ENCODE peak calls at places on chromosome 11, in ten cellular contexts. G, C, V, N, P, H, U, O, T and K are unnamed samples.
A peak's percentile ranks its signal among the peaks of the same experiment; 100 is the strongest.

GRCh38 chr11:94754819-94755218 is 13.3 kb upstream of the AMOTL1 start:
- DNase-seq in G (no peak), O (no peak), U (no peak), C (no peak), P (no peak), V (no peak), H (no peak), T (no peak), N (no peak), K (no peak)

GRCh38 chr11:86091566-86091965 is 22.7 kb upstream of the PICALM start:
- DNase-seq in G (no peak), U (no peak), O (no peak), T (no peak), V (peak; percentile 13), P (no peak), C (no peak), N (no peak), H (peak; percentile 26), K (no peak)

GRCh38 chr11:34148504-34149165 is 43.2 kb downstream of the NAT10 start:
- DNase-seq in V (no peak), U (no peak), P (no peak), T (no peak), N (no peak), H (no peak), O (no peak), G (no peak), C (no peak), K (no peak)

GRCh38 chr11:64294665-64295289 is 3.7 kb downstream of the KCNK4 start:
- DNase-seq in C (no peak), O (no peak), G (no peak), N (no peak), T (no peak), V (no peak), H (no peak), U (no peak), P (no peak), K (no peak)

GRCh38 chr11:40293655-40294342 is 1165.7 kb downstream of the LRRC4C start:
- DNase-seq in G (peak; percentile 73), T (no peak), N (peak; percentile 87), H (peak; percentile 50), U (no peak), C (no peak), O (peak; percentile 38), P (peak; percentile 45), V (no peak), K (peak; percentile 79)

GRCh38 chr11:103488021-103488420 is 378.8 kb downstream of the DYNC2H1 start:
- DNase-seq in U (no peak), T (no peak), H (no peak), C (no peak), P (no peak), V (no peak), G (no peak), O (no peak), N (no peak), K (no peak)

GRCh38 chr11:1586699-1587098 is 1.6 kb upstream of the KRTAP5-1 start:
- DNase-seq in O (no peak), V (no peak), P (no peak), H (no peak), C (no peak), G (no peak), U (no peak), N (no peak), T (no peak), K (no peak)

GRCh38 chr11:124752471-124753100 is 531 bp upstream of the VSIG2 start:
- DNase-seq in T (no peak), H (no peak), O (no peak), U (no peak), C (no peak), G (no peak), N (no peak), P (no peak), V (no peak), K (no peak)

DNA sequence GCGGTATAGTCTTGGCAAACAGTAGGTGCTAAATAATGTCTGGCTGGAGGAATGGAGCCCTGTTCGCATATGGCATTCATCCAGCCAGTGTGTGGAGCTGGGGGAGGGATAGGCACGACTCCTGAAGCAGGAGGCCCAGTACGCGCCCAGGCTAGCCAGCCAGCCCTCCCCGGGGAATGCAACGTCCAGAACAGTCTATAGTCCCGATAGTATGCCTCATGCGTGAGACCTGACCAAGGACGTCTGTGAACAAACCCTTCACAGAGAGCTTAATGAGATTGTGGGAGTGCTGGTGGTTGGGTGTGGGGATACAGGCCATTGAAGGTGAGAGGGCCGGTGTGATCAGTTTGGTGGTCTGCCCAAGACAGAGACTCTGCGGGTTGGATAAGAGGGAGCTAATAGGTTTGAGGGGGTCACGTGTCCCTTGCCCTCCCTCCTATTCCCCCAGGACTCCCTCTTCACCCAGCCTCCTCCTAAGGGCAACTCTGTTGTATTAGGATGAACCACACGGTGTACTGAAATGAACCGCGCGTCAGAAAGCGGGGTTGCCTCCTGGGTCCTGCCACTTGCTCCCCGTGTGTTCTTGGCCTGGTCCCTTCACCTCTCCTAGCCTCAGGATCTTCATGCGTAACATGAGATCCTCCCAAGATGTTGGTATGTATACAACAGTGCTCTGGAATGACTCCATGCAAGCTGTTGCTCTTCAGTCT is 987 bp upstream of the GRIK4 start:
- DNase-seq in N (no peak), U (no peak), T (no peak), V (no peak), P (no peak), G (no peak), C (no peak), O (no peak), H (no peak), K (no peak)
- H3K4me3 ChIP-seq in N (no peak overlapping the region), U (no peak overlapping the region), T (no peak overlapping the region), V (peak overlapping the region; percentile 64), P (no peak overlapping the region), G (no peak overlapping the region), C (no peak overlapping the region), O (no peak overlapping the region), H (no peak overlapping the region), K (peak overlapping the region; percentile 27)

DNA sequence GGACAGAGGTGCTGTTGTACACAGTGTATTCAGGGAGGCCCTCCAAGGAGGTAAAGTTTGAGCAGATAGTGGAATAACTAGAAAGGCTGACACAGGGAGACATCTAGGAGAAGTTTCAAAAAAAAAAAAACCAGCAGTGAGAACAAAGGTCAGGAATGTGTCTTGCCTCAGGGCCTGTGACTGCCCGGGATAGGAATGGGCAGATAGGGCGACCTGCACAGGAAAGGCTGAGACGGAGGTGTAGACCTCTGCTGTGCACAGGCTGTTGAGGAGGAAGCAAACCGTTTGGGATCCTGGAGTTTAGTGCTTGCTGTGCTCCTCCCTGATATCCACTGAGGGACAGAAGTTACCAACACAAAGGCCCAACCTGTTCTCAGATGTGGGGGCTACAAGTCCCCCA is 406.5 kb upstream of the B3GAT1 start:
- DNase-seq in V (no peak), P (no peak), U (no peak), G (no peak), T (no peak), N (no peak), O (no peak), H (no peak), C (no peak), K (no peak)
- H3K36me3 ChIP-seq in V (no peaks in the 10 kb centered on the region), P (no peaks in the 10 kb centered on the region), U (no peaks in the 10 kb centered on the region), G (no peaks in the 10 kb centered on the region), T (no peaks in the 10 kb centered on the region), N (no peaks in the 10 kb centered on the region), O (no peaks in the 10 kb centered on the region), H (no peaks in the 10 kb centered on the region), C (no peaks in the 10 kb centered on the region), K (no peaks in the 10 kb centered on the region)

GRCh38 chr11:118264568-118265470 is 722 bp upstream of the MPZL2 start:
- DNase-seq in H (no peak), U (no peak), T (no peak), N (no peak), O (no peak), C (no peak), P (no peak), V (no peak), G (no peak), K (no peak)

GRCh38 chr11:118263109-118263508 is 988 bp downstream of the MPZL2 start:
- DNase-seq in N (no peak), O (no peak), C (no peak), V (no peak), T (no peak), G (no peak), U (no peak), P (no peak), H (no peak), K (no peak)

GRCh38 chr11:118265954-118266353 is 1.9 kb upstream of the MPZL2 start:
- DNase-seq in U (no peak), H (peak; percentile 38), O (peak; percentile 20), C (no peak), G (no peak), P (peak; percentile 82), V (no peak), N (no peak), T (no peak), K (no peak)

GRCh38 chr11:118267486-118267885 is 3.4 kb upstream of the MPZL2 start:
- DNase-seq in G (no peak), V (no peak), T (no peak), U (no peak), N (no peak), H (no peak), O (no peak), P (no peak), C (no peak), K (no peak)

DNA sequence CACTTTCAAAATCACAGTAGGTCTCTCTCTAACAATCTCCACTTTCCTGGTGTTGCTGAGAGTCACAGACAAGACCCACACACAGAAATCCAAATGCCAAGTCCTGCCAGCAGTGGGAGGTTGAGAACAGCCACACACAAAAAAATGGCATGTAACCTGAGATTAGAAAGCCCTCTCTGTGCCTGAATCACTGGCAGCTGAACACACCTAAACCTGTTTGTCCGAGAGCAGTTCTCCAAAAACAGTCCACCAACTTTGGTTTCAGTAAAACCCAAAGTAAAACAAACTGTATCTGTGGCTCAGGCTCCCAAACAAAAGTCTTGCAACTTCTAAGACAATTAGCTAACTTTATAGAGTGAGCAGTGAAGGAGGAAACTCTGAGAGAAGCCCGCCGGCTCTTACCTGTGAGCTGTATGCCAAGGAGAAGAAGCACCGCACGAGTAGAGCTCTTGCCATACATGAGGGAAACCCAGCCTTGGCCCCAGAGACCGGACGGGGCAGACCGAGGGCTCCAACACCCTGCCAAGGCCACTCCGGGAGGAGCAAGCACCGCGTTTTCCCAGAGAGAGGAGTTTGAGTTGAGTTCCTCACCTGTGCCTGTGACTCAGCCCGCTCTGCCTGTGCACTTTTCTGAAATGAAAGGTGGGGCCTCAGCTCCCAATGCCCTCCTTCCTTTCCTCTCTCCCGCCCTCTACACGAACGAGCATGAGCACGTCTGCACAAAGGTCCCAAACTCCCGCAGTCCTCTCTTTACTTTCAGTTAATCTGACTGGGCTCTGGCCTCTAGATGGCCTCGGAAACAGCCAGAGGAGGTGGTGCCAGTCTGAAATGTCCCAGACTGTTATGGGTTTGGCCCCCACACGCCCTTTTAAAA is at the start of gene MPZL2:
- DNase-seq in H (peak; percentile 26), V (no peak), U (peak; percentile 65), G (peak; percentile 81), N (peak; percentile 18), C (no peak), T (no peak), P (peak; percentile 83), O (peak; percentile 20), K (peak; percentile 8)
- H3K4me3 ChIP-seq in H (peak within 1 kb of the TSS; percentile 36), V (peak within 1 kb of the TSS; percentile 61), U (peak within 1 kb of the TSS; percentile 64), G (peak within 1 kb of the TSS; percentile 57), N (peak within 1 kb of the TSS; percentile 37), C (peak within 1 kb of the TSS; percentile 8), T (no peak within 1 kb of the TSS), P (peak within 1 kb of the TSS; percentile 11), O (peak within 1 kb of the TSS; percentile 64), K (no peak within 1 kb of the TSS)

GRCh38 chr11:105720096-105720495 is 110.2 kb downstream of the GRIA4 start:
- DNase-seq in P (no peak), U (no peak), O (no peak), H (no peak), N (no peak), T (no peak), G (no peak), V (no peak), C (no peak), K (no peak)

GRCh38 chr11:105723269-105723668 is 113.4 kb downstream of the GRIA4 start:
- DNase-seq in C (no peak), H (no peak), P (no peak), T (no peak), U (no peak), N (no peak), O (no peak), V (no peak), G (no peak), K (no peak)

GRCh38 chr11:105713696-105714095 is 103.8 kb downstream of the GRIA4 start:
- DNase-seq in H (no peak), T (no peak), C (no peak), V (no peak), O (no peak), G (no peak), P (no peak), N (no peak), U (no peak), K (no peak)

GRCh38 chr11:105719073-105719846 is 109.4 kb downstream of the GRIA4 start:
- DNase-seq in O (no peak), V (no peak), C (no peak), H (no peak), G (no peak), N (no peak), P (no peak), T (no peak), U (peak; percentile 22), K (no peak)

DNA sequence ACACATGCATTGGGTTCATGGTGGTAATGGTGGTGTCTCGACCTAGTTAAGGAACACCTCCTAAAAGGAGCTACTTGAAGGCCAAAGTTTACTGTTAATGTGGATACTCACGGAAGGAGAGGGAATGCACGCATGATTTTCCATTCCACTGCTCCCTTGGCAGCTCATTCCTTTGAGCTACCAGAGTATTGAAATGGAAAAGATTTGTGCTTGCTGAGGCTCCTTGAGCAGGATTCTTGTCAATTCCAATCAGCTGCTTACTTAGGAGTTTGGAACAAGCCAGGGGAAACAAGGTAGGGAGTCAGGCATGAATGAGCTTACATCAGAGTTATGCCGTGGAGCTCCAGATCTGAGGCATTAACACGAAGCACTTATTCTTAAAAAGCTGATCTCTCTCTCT is 108.8 kb downstream of the GRIA4 start:
- DNase-seq in N (no peak), C (no peak), O (no peak), V (no peak), T (no peak), G (no peak), P (no peak), H (no peak), U (no peak), K (no peak)
- H3K36me3 ChIP-seq in N (no peaks in the 10 kb centered on the region), C (no peaks in the 10 kb centered on the region), O (no peaks in the 10 kb centered on the region), V (no peaks in the 10 kb centered on the region), T (no peaks in the 10 kb centered on the region), G (no peaks in the 10 kb centered on the region), P (no peaks in the 10 kb centered on the region), H (no peaks in the 10 kb centered on the region), U (no peaks in the 10 kb centered on the region), K (no peaks in the 10 kb centered on the region)